ENCODE peak calls at places on chromosomes 16 and 17, in eight cellular contexts. One of them, this sample, is unnamed.

GRCh38 chr17:6713130-6713917 is at the start of gene SLC13A5:
- DNase-seq in fibroblast of lung: peak
- DNase-seq in fibroblast of the aortic adventitia: peak
- DNase-seq in right cardiac atrium: no peak
- DNase-seq in naive thymus-derived CD4-positive, alpha-beta T cell: no peak
- DNase-seq in AG10803: no peak
- DNase-seq in mucosa of descending colon: no peak
- DNase-seq in stomach: no peak
- DNase-seq in this sample: peak

GRCh38 chr17:13393841-13394710 is 207.7 kb downstream of the HS3ST3A1 start:
- DNase-seq in fibroblast of lung: peak
- DNase-seq in fibroblast of the aortic adventitia: peak
- DNase-seq in right cardiac atrium: no peak
- DNase-seq in naive thymus-derived CD4-positive, alpha-beta T cell: no peak
- DNase-seq in AG10803: peak
- DNase-seq in mucosa of descending colon: no peak
- DNase-seq in stomach: no peak
- DNase-seq in this sample: peak

GRCh38 chr16:71917900-71918299 is 22.6 kb downstream of the IST1 start:
- DNase-seq in fibroblast of lung: peak
- DNase-seq in fibroblast of the aortic adventitia: peak
- DNase-seq in right cardiac atrium: no peak
- DNase-seq in naive thymus-derived CD4-positive, alpha-beta T cell: no peak
- DNase-seq in AG10803: peak
- DNase-seq in mucosa of descending colon: no peak
- DNase-seq in stomach: no peak
- DNase-seq in this sample: peak

GRCh38 chr16:69894675-69895074 is 56.5 kb upstream of the CLEC18A start:
- DNase-seq in fibroblast of lung: no peak
- DNase-seq in fibroblast of the aortic adventitia: no peak
- DNase-seq in right cardiac atrium: peak
- DNase-seq in naive thymus-derived CD4-positive, alpha-beta T cell: no peak
- DNase-seq in AG10803: no peak
- DNase-seq in mucosa of descending colon: no peak
- DNase-seq in stomach: peak
- DNase-seq in this sample: no peak

GRCh38 chr16:25109643-25110042 is 1.9 kb upstream of the LCMT1 start:
- DNase-seq in fibroblast of lung: peak
- DNase-seq in fibroblast of the aortic adventitia: peak
- DNase-seq in right cardiac atrium: no peak
- DNase-seq in naive thymus-derived CD4-positive, alpha-beta T cell: no peak
- DNase-seq in AG10803: peak
- DNase-seq in mucosa of descending colon: peak
- DNase-seq in stomach: no peak
- DNase-seq in this sample: peak

GRCh38 chr16:64615647-64616280 is 506.1 kb downstream of the CDH11 start:
- DNase-seq in fibroblast of lung: peak
- DNase-seq in fibroblast of the aortic adventitia: no peak
- DNase-seq in right cardiac atrium: no peak
- DNase-seq in naive thymus-derived CD4-positive, alpha-beta T cell: no peak
- DNase-seq in AG10803: peak
- DNase-seq in mucosa of descending colon: peak
- DNase-seq in stomach: no peak
- DNase-seq in this sample: no peak

GRCh38 chr16:69326172-69326873 is 4.1 kb downstream of the PDF start:
- DNase-seq in fibroblast of lung: no peak
- DNase-seq in fibroblast of the aortic adventitia: no peak
- DNase-seq in right cardiac atrium: no peak
- DNase-seq in naive thymus-derived CD4-positive, alpha-beta T cell: no peak
- DNase-seq in AG10803: no peak
- DNase-seq in mucosa of descending colon: peak
- DNase-seq in stomach: no peak
- DNase-seq in this sample: peak

GRCh38 chr17:49079840-49080663 is 52.5 kb upstream of the B4GALNT2 start:
- DNase-seq in fibroblast of lung: no peak
- DNase-seq in fibroblast of the aortic adventitia: no peak
- DNase-seq in right cardiac atrium: no peak
- DNase-seq in naive thymus-derived CD4-positive, alpha-beta T cell: no peak
- DNase-seq in AG10803: no peak
- DNase-seq in mucosa of descending colon: no peak
- DNase-seq in stomach: no peak
- DNase-seq in this sample: no peak

GRCh38 chr16:58339452-58339938 is 44.7 kb upstream of the PRSS54 start:
- DNase-seq in fibroblast of lung: no peak
- DNase-seq in fibroblast of the aortic adventitia: peak
- DNase-seq in right cardiac atrium: no peak
- DNase-seq in naive thymus-derived CD4-positive, alpha-beta T cell: no peak
- DNase-seq in AG10803: peak
- DNase-seq in mucosa of descending colon: no peak
- DNase-seq in stomach: no peak
- DNase-seq in this sample: peak

GRCh38 chr16:57994778-57995177 is 5.7 kb downstream of the ZNF319 start:
- DNase-seq in fibroblast of lung: peak
- DNase-seq in fibroblast of the aortic adventitia: peak
- DNase-seq in right cardiac atrium: peak
- DNase-seq in naive thymus-derived CD4-positive, alpha-beta T cell: peak
- DNase-seq in AG10803: peak
- DNase-seq in mucosa of descending colon: peak
- DNase-seq in stomach: peak
- DNase-seq in this sample: peak

GRCh38 chr16:4868046-4868445 is 20.8 kb downstream of the UBN1 start:
- DNase-seq in fibroblast of lung: no peak
- DNase-seq in fibroblast of the aortic adventitia: no peak
- DNase-seq in right cardiac atrium: no peak
- DNase-seq in naive thymus-derived CD4-positive, alpha-beta T cell: no peak
- DNase-seq in AG10803: no peak
- DNase-seq in mucosa of descending colon: no peak
- DNase-seq in stomach: no peak
- DNase-seq in this sample: no peak

GRCh38 chr17:63929860-63930766 is 2.0 kb downstream of the CD79B start:
- DNase-seq in fibroblast of lung: peak
- DNase-seq in fibroblast of the aortic adventitia: peak
- DNase-seq in right cardiac atrium: peak
- DNase-seq in naive thymus-derived CD4-positive, alpha-beta T cell: no peak
- DNase-seq in AG10803: no peak
- DNase-seq in mucosa of descending colon: no peak
- DNase-seq in stomach: no peak
- DNase-seq in this sample: no peak

GRCh38 chr17:2502911-2503580 is 8.6 kb downstream of the METTL16 start:
- DNase-seq in fibroblast of lung: no peak
- DNase-seq in fibroblast of the aortic adventitia: no peak
- DNase-seq in right cardiac atrium: no peak
- DNase-seq in naive thymus-derived CD4-positive, alpha-beta T cell: no peak
- DNase-seq in AG10803: no peak
- DNase-seq in mucosa of descending colon: no peak
- DNase-seq in stomach: no peak
- DNase-seq in this sample: no peak

GRCh38 chr17:31654936-31655335 is 204.1 kb downstream of the COPRS start:
- DNase-seq in fibroblast of lung: peak
- DNase-seq in fibroblast of the aortic adventitia: no peak
- DNase-seq in right cardiac atrium: peak
- DNase-seq in naive thymus-derived CD4-positive, alpha-beta T cell: peak
- DNase-seq in AG10803: no peak
- DNase-seq in mucosa of descending colon: no peak
- DNase-seq in stomach: no peak
- DNase-seq in this sample: no peak

GRCh38 chr17:1939979-1940809 is 84.9 kb downstream of the RTN4RL1 start:
- DNase-seq in fibroblast of lung: peak
- DNase-seq in fibroblast of the aortic adventitia: no peak
- DNase-seq in right cardiac atrium: peak
- DNase-seq in naive thymus-derived CD4-positive, alpha-beta T cell: no peak
- DNase-seq in AG10803: no peak
- DNase-seq in mucosa of descending colon: peak
- DNase-seq in stomach: no peak
- DNase-seq in this sample: no peak

GRCh38 chr16:8850279-8850885 is 18.4 kb downstream of the CARHSP1 start:
- DNase-seq in fibroblast of lung: peak
- DNase-seq in fibroblast of the aortic adventitia: peak
- DNase-seq in right cardiac atrium: peak
- DNase-seq in naive thymus-derived CD4-positive, alpha-beta T cell: no peak
- DNase-seq in AG10803: peak
- DNase-seq in mucosa of descending colon: peak
- DNase-seq in stomach: no peak
- DNase-seq in this sample: peak

GRCh38 chr17:77392376-77393273 is 251.9 kb downstream of the SEC14L1 start:
- DNase-seq in fibroblast of lung: peak
- DNase-seq in fibroblast of the aortic adventitia: peak
- DNase-seq in right cardiac atrium: peak
- DNase-seq in naive thymus-derived CD4-positive, alpha-beta T cell: no peak
- DNase-seq in AG10803: peak
- DNase-seq in mucosa of descending colon: peak
- DNase-seq in stomach: peak
- DNase-seq in this sample: peak

GRCh38 chr16:31141489-31142108 is 6.1 kb upstream of the PRSS8 start:
- DNase-seq in fibroblast of lung: no peak
- DNase-seq in fibroblast of the aortic adventitia: no peak
- DNase-seq in right cardiac atrium: peak
- DNase-seq in naive thymus-derived CD4-positive, alpha-beta T cell: no peak
- DNase-seq in AG10803: no peak
- DNase-seq in mucosa of descending colon: peak
- DNase-seq in stomach: no peak
- DNase-seq in this sample: peak

GRCh38 chr16:22681881-22682291 is 132.1 kb upstream of the HS3ST2 start:
- DNase-seq in fibroblast of lung: no peak
- DNase-seq in fibroblast of the aortic adventitia: no peak
- DNase-seq in right cardiac atrium: no peak
- DNase-seq in naive thymus-derived CD4-positive, alpha-beta T cell: no peak
- DNase-seq in AG10803: no peak
- DNase-seq in mucosa of descending colon: no peak
- DNase-seq in stomach: no peak
- DNase-seq in this sample: no peak

DNA sequence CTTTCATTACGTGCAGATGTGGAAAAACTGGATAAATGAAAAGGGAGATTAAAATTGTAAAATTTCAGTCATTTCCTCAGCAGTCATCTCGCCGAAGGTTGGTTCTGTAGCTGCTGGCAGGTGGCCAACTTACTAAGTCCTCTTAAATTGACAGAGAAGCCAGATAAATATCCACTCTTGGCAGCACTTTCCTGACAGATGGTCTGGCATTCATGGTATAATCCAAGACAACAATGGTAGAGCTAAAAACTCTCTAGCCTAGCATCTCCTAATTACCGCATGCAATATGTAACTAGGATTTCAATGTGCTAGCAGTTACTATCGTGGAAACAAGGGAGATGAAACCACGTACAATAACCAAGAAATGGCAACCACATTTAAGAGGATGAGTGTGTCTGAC is 306.3 kb downstream of the CNTNAP4 start:
- DNase-seq in fibroblast of lung: peak
- DNase-seq in fibroblast of the aortic adventitia: peak
- DNase-seq in right cardiac atrium: peak
- DNase-seq in naive thymus-derived CD4-positive, alpha-beta T cell: no peak
- DNase-seq in AG10803: no peak
- DNase-seq in mucosa of descending colon: peak
- DNase-seq in stomach: no peak
- DNase-seq in this sample: peak
- H3K4me3 ChIP-seq in fibroblast of lung: no peak
- H3K4me3 ChIP-seq in fibroblast of the aortic adventitia: no peak
- H3K4me3 ChIP-seq in right cardiac atrium: no peak
- H3K4me3 ChIP-seq in naive thymus-derived CD4-positive, alpha-beta T cell: no peak
- H3K4me3 ChIP-seq in AG10803: no peak
- H3K4me3 ChIP-seq in mucosa of descending colon: no peak
- H3K4me3 ChIP-seq in stomach: no peak
- H3K4me3 ChIP-seq in this sample: no peak

GRCh38 chr17:38729886-38730525 is at the start of gene CISD3:
- DNase-seq in fibroblast of lung: peak
- DNase-seq in fibroblast of the aortic adventitia: peak
- DNase-seq in right cardiac atrium: peak
- DNase-seq in naive thymus-derived CD4-positive, alpha-beta T cell: peak
- DNase-seq in AG10803: peak
- DNase-seq in mucosa of descending colon: peak
- DNase-seq in stomach: peak
- DNase-seq in this sample: peak

GRCh38 chr17:38732376-38733314 is 2.5 kb downstream of the CISD3 start:
- DNase-seq in fibroblast of lung: no peak
- DNase-seq in fibroblast of the aortic adventitia: no peak
- DNase-seq in right cardiac atrium: no peak
- DNase-seq in naive thymus-derived CD4-positive, alpha-beta T cell: no peak
- DNase-seq in AG10803: no peak
- DNase-seq in mucosa of descending colon: peak
- DNase-seq in stomach: peak
- DNase-seq in this sample: no peak

GRCh38 chr17:38730526-38731379 is 612 bp downstream of the CISD3 start:
- DNase-seq in fibroblast of lung: peak
- DNase-seq in fibroblast of the aortic adventitia: peak
- DNase-seq in right cardiac atrium: peak
- DNase-seq in naive thymus-derived CD4-positive, alpha-beta T cell: no peak
- DNase-seq in AG10803: peak
- DNase-seq in mucosa of descending colon: peak
- DNase-seq in stomach: peak
- DNase-seq in this sample: peak

GRCh38 chr17:38733315-38734234 is 3.4 kb downstream of the CISD3 start:
- DNase-seq in fibroblast of lung: no peak
- DNase-seq in fibroblast of the aortic adventitia: no peak
- DNase-seq in right cardiac atrium: no peak
- DNase-seq in naive thymus-derived CD4-positive, alpha-beta T cell: no peak
- DNase-seq in AG10803: no peak
- DNase-seq in mucosa of descending colon: peak
- DNase-seq in stomach: no peak
- DNase-seq in this sample: no peak

GRCh38 chr17:38731526-38732294 is 1.6 kb downstream of the CISD3 start:
- DNase-seq in fibroblast of lung: no peak
- DNase-seq in fibroblast of the aortic adventitia: no peak
- DNase-seq in right cardiac atrium: peak
- DNase-seq in naive thymus-derived CD4-positive, alpha-beta T cell: no peak
- DNase-seq in AG10803: no peak
- DNase-seq in mucosa of descending colon: peak
- DNase-seq in stomach: no peak
- DNase-seq in this sample: no peak
- H3K4me3 ChIP-seq in fibroblast of lung: peak
- H3K4me3 ChIP-seq in fibroblast of the aortic adventitia: peak
- H3K4me3 ChIP-seq in right cardiac atrium: no peak
- H3K4me3 ChIP-seq in naive thymus-derived CD4-positive, alpha-beta T cell: no peak
- H3K4me3 ChIP-seq in AG10803: peak
- H3K4me3 ChIP-seq in mucosa of descending colon: no peak
- H3K4me3 ChIP-seq in stomach: peak
- H3K4me3 ChIP-seq in this sample: peak

DNA sequence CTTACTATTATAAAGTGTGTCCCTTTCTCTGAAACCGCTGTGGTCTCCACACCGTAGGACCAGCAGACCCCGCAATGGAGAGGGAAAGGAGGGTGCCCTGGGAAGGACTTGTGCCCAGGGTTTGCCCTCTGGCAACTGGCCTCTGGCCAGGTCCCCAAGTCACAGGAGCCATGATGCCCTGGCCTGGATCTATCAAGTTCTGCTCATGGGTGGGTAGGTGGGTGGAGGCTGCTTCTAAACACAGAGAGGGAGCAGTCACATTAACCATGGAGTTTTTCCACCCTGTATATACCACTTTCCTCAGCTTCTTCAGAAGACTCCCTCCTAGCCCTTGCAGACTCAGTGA is 9.4 kb upstream of the NEUROD2 start:
- DNase-seq in fibroblast of lung: no peak
- DNase-seq in fibroblast of the aortic adventitia: no peak
- DNase-seq in right cardiac atrium: no peak
- DNase-seq in naive thymus-derived CD4-positive, alpha-beta T cell: no peak
- DNase-seq in AG10803: no peak
- DNase-seq in mucosa of descending colon: no peak
- DNase-seq in stomach: no peak
- DNase-seq in this sample: no peak
- H3K4me3 ChIP-seq in fibroblast of lung: no peak
- H3K4me3 ChIP-seq in fibroblast of the aortic adventitia: no peak
- H3K4me3 ChIP-seq in right cardiac atrium: no peak
- H3K4me3 ChIP-seq in naive thymus-derived CD4-positive, alpha-beta T cell: peak
- H3K4me3 ChIP-seq in AG10803: no peak
- H3K4me3 ChIP-seq in mucosa of descending colon: no peak
- H3K4me3 ChIP-seq in stomach: peak
- H3K4me3 ChIP-seq in this sample: no peak

GRCh38 chr16:55487048-55487803 is 8.2 kb downstream of the MMP2 start:
- DNase-seq in fibroblast of lung: peak
- DNase-seq in fibroblast of the aortic adventitia: peak
- DNase-seq in right cardiac atrium: peak
- DNase-seq in naive thymus-derived CD4-positive, alpha-beta T cell: no peak
- DNase-seq in AG10803: peak
- DNase-seq in mucosa of descending colon: no peak
- DNase-seq in stomach: no peak
- DNase-seq in this sample: peak
- H3K4me3 ChIP-seq in fibroblast of lung: no peak
- H3K4me3 ChIP-seq in fibroblast of the aortic adventitia: no peak
- H3K4me3 ChIP-seq in right cardiac atrium: no peak
- H3K4me3 ChIP-seq in naive thymus-derived CD4-positive, alpha-beta T cell: no peak
- H3K4me3 ChIP-seq in AG10803: peak
- H3K4me3 ChIP-seq in mucosa of descending colon: no peak
- H3K4me3 ChIP-seq in stomach: no peak
- H3K4me3 ChIP-seq in this sample: no peak